ENCODE peak calls at places on chromosome 22, in eight cellular contexts. B is mesendoderm, P is H1, K is cardiac muscle cell, S is body of pancreas, Y is heart left ventricle, J is neural progenitor cell, H is tibial artery. U is an unnamed sample.

GRCh38 chr22:24402460-24403192 is 24.8 kb upstream of the ADORA2A start:
- DNase-seq in B (no peak), P (no peak), K (peak), S (peak), Y (peak), J (no peak), H (peak), U (no peak)

GRCh38 chr22:35915477-35916013 is 113.1 kb downstream of the RBFOX2 start:
- DNase-seq in B (peak), P (no peak), K (no peak), S (no peak), Y (no peak), J (peak), H (no peak), U (no peak)

GRCh38 chr22:30612789-30613188 is 5.8 kb downstream of the TCN2 start:
- DNase-seq in B (peak), P (no peak), K (no peak), S (no peak), Y (no peak), J (no peak), H (no peak), U (no peak)

GRCh38 chr22:49934891-49935557 is 16.6 kb downstream of the CRELD2 start:
- DNase-seq in B (no peak), P (no peak), K (peak), S (peak), Y (peak), J (peak), H (peak), U (no peak)

GRCh38 chr22:39171623-39172264 is 19.3 kb upstream of the CBX7 start:
- DNase-seq in B (no peak), P (no peak), K (no peak), S (no peak), Y (no peak), J (no peak), H (no peak), U (no peak)

GRCh38 chr22:27637604-27638003 is 164.0 kb downstream of the MN1 start:
- DNase-seq in B (no peak), P (no peak), K (peak), S (no peak), Y (no peak), J (no peak), H (no peak), U (no peak)

GRCh38 chr22:38834991-38835390 is 8.8 kb downstream of the NPTXR start:
- DNase-seq in B (no peak), P (no peak), K (no peak), S (peak), Y (no peak), J (no peak), H (no peak), U (no peak)

GRCh38 chr22:17086750-17087149 is 1.9 kb downstream of the IL17RA start:
- DNase-seq in B (no peak), P (no peak), K (no peak), S (no peak), Y (no peak), J (no peak), H (peak), U (no peak)

GRCh38 chr22:37121887-37122591 is 12.5 kb upstream of the TMPRSS6 start:
- DNase-seq in B (peak), P (no peak), K (peak), S (no peak), Y (no peak), J (no peak), H (no peak), U (peak)

GRCh38 chr22:21998595-21999247 is 16.1 kb upstream of the TOP3B start:
- DNase-seq in B (no peak), P (no peak), K (no peak), S (no peak), Y (no peak), J (no peak), H (no peak), U (no peak)

GRCh38 chr22:31556627-31557203 is 60.4 kb downstream of the SFI1 start:
- DNase-seq in B (peak), P (no peak), K (peak), S (no peak), Y (no peak), J (peak), H (no peak), U (no peak)

GRCh38 chr22:17117400-17117799 is 3.8 kb downstream of the TMEM121B start:
- DNase-seq in B (peak), P (no peak), K (no peak), S (no peak), Y (no peak), J (no peak), H (no peak), U (no peak)

GRCh38 chr22:46051646-46052045 is 74.7 kb upstream of the WNT7B start:
- DNase-seq in B (no peak), P (no peak), K (no peak), S (peak), Y (no peak), J (no peak), H (peak), U (no peak)

GRCh38 chr22:46833228-46833627 is 70.8 kb downstream of the TBC1D22A start:
- DNase-seq in B (peak), P (peak), K (peak), S (peak), Y (no peak), J (peak), H (no peak), U (no peak)

GRCh38 chr22:36546932-36547331 is 18.0 kb upstream of the EIF3D start:
- DNase-seq in B (peak), P (no peak), K (peak), S (no peak), Y (no peak), J (no peak), H (no peak), U (no peak)

GRCh38 chr22:46067159-46068111 is 82.9 kb upstream of the PPARA start:
- DNase-seq in B (no peak), P (no peak), K (no peak), S (peak), Y (no peak), J (no peak), H (peak), U (no peak)

GRCh38 chr22:30825711-30826505 is 131.2 kb downstream of the OSBP2 start:
- DNase-seq in B (no peak), P (no peak), K (no peak), S (no peak), Y (no peak), J (no peak), H (no peak), U (no peak)

GRCh38 chr22:36368359-36368983 is 19.3 kb downstream of the MYH9 start:
- DNase-seq in B (peak), P (peak), K (peak), S (no peak), Y (no peak), J (peak), H (no peak), U (no peak)

GRCh38 chr22:35458547-35459422 is 58.8 kb downstream of the MCM5 start:
- DNase-seq in B (no peak), P (no peak), K (no peak), S (no peak), Y (no peak), J (peak), H (no peak), U (no peak)

GRCh38 chr22:23773247-23774113 is 831 bp downstream of the MMP11 start:
- DNase-seq in B (no peak), P (no peak), K (no peak), S (no peak), Y (peak), J (no peak), H (no peak), U (no peak)

GRCh38 chr22:32636884-32637283 is 162.3 kb downstream of the FBXO7 start:
- DNase-seq in B (no peak), P (no peak), K (no peak), S (no peak), Y (no peak), J (no peak), H (no peak), U (no peak)

DNA sequence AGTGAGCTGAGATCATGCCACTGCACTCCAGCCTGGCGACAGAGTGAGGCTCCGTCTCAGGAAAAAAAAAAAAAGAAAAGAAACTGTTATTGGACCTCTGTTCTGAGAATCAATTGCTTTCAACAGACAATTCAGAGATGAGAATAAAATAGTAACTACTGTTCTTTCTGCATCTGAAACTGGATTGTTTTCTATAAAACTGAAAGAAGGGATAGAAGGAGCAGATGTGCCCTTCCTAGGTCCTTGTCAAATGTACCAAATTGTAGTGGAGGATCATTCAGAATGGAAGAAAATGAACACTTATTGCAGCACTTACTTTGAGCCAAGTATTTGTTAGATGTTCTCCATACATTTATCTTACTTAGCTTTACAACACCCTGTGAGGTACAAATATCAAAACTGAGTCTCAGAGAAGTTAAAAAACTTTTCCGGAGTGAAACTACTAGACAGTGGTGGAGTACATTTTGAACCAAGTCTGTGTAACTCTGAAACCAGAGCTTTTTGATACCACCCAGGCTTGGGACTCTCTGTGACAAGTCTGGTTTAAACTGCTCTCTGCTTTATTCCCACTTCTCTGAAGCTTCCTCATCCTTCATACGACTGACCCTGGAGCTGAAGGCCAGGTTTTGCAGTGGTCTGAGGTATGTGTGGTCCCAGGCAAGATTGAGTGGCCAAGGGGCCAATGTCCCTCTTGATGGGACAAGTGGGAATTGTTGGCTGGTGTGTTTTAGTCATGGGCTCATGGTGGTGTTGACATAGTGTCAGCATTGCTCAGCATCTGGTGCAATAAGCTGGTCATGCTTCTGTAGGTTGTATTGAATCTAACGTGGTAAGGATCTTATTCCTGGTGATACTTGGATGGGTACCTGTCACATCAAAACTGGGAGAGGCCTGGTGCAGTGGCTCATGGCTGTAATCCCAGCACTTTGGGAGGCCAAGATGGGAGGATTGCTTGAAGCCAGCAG is 48.2 kb upstream of the CCDC134 start:
- DNase-seq in B (no peak), P (no peak), K (no peak), S (no peak), Y (no peak), J (no peak), H (no peak), U (no peak)
- H3K4me3 ChIP-seq in B (no peak), P (no peak), K (no peak), S (no peak), Y (no peak), J (no peak), H (no peak), U (no peak)

GRCh38 chr22:26597480-26597879 is 7.5 kb upstream of the TPST2 start:
- DNase-seq in B (no peak), P (no peak), K (no peak), S (no peak), Y (no peak), J (no peak), H (no peak), U (no peak)
- H3K27ac ChIP-seq in B (no peak), P (no peak), K (no peak), S (no peak), Y (no peak), J (no peak), H (no peak), U (no peak)

GRCh38 chr22:48489551-48490512 is 1337.8 kb downstream of the BRD1 start:
- DNase-seq in B (peak), P (no peak), K (peak), S (no peak), Y (peak), J (peak), H (no peak), U (no peak)

GRCh38 chr22:48488149-48488551 is 1339.5 kb downstream of the BRD1 start:
- DNase-seq in B (peak), P (no peak), K (no peak), S (no peak), Y (peak), J (peak), H (no peak), U (no peak)

GRCh38 chr22:48490513-48491411 is 1336.9 kb downstream of the BRD1 start:
- DNase-seq in B (no peak), P (no peak), K (no peak), S (no peak), Y (no peak), J (peak), H (no peak), U (no peak)

GRCh38 chr22:48486163-48486957 is 1341.3 kb downstream of the BRD1 start:
- DNase-seq in B (no peak), P (no peak), K (no peak), S (no peak), Y (peak), J (no peak), H (no peak), U (no peak)

GRCh38 chr22:48488611-48489456 is 1338.8 kb downstream of the BRD1 start:
- DNase-seq in B (peak), P (no peak), K (no peak), S (no peak), Y (no peak), J (peak), H (no peak), U (no peak)
- H3K4me3 ChIP-seq in B (no peak), P (peak), K (no peak), S (no peak), Y (no peak), J (peak), H (no peak), U (no peak)

DNA sequence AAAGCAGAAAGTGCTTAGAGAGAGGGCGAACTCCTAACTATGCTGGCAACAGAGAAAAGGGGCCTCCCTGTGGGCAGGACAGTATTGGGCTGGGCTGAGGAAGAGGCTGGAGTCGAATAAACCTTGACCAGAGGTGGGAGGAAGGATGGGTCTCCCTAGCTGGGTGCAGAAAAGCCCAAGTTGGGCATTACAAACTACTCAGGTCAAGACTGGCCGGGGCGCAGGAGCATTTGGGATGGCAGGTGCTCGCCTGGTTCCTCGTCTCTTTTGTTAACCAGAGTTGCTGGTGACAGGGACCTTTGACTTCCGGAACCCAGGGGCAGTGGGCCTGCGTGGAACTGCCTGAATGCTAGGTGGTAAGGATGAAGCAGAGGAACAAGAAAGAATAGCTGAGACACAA is 80.3 kb upstream of the SHISAL1 start:
- DNase-seq in B (no peak), P (no peak), K (no peak), S (peak), Y (no peak), J (no peak), H (peak), U (no peak)
- H3K27ac ChIP-seq in B (no peak), P (no peak), K (no peak), S (no peak), Y (no peak), J (no peak), H (no peak), U (no peak)

U was measured in esophagus squamous epithelium.